ENCODE peak calls at places on chromosomes 11 and 22, in nine cellular contexts. E is fibroblast of mammary gland, B is lung, W is lower leg skin, S is AG04450, A is GM10248, D is neural crest cell, Z is foreskin keratinocyte, K is endothelial cell of umbilical vein. Q is an unnamed sample.

GRCh38 chr11:12502041-12502440 is 124.7 kb downstream of the PARVA start:
- DNase-seq in E (peak), B (no peak), D (no peak), W (no peak), Z (no peak), S (no peak), A (no peak), K (no peak), Q (no peak)

GRCh38 chr11:34978236-34979191 is 62.1 kb downstream of the PDHX start:
- DNase-seq in B (no peak), W (no peak), E (no peak), D (no peak), A (no peak), Z (no peak), S (no peak), K (no peak), Q (no peak)

GRCh38 chr22:35587896-35588295 is 29.2 kb downstream of the MB start:
- DNase-seq in E (no peak), K (no peak), B (no peak), W (no peak), D (no peak), S (no peak), Z (no peak), A (no peak), Q (no peak)

GRCh38 chr11:27205269-27205668 is 157.7 kb downstream of the CCDC34 start:
- DNase-seq in D (no peak), E (no peak), K (no peak), B (no peak), S (no peak), Z (no peak), A (no peak), W (no peak), Q (no peak)

GRCh38 chr11:28526406-28526751 is 418.2 kb downstream of the METTL15 start:
- DNase-seq in A (no peak), S (no peak), E (peak), D (no peak), W (no peak), Z (no peak), K (no peak), B (no peak), Q (no peak)

GRCh38 chr22:31170971-31171370 is 11.0 kb downstream of the RNF185 start:
- DNase-seq in S (no peak), D (no peak), Z (no peak), E (no peak), K (no peak), W (no peak), A (no peak), B (no peak), Q (no peak)

GRCh38 chr11:17852246-17852645 is 117.7 kb downstream of the KCNC1 start:
- DNase-seq in B (no peak), S (no peak), W (no peak), Z (peak), A (no peak), E (no peak), D (no peak), K (no peak), Q (no peak)

GRCh38 chr11:134516529-134516928 is 104.5 kb upstream of the B3GAT1 start:
- DNase-seq in W (no peak), Z (no peak), S (no peak), K (no peak), D (no peak), B (no peak), A (no peak), E (no peak), Q (peak)

GRCh38 chr22:22710719-22711531 is 66.5 kb downstream of the GGTLC2 start:
- DNase-seq in Z (no peak), D (peak), K (peak), W (peak), E (peak), S (no peak), A (peak), B (peak), Q (peak)

GRCh38 chr11:126147268-126148111 is 64.0 kb downstream of the RPUSD4 start:
- DNase-seq in W (no peak), E (no peak), K (no peak), A (no peak), Z (no peak), D (no peak), S (no peak), B (no peak), Q (no peak)

GRCh38 chr11:4643084-4643483 is 698 bp upstream of the OR51E1 start:
- DNase-seq in S (no peak), E (no peak), B (no peak), D (no peak), A (no peak), W (no peak), Z (no peak), K (no peak), Q (no peak)

GRCh38 chr11:86183694-86184093 is 60.9 kb upstream of the EED start:
- DNase-seq in S (no peak), B (no peak), W (no peak), D (no peak), Z (peak), K (no peak), E (peak), A (no peak), Q (no peak)

GRCh38 chr22:18031670-18032454 is 7.5 kb upstream of the MICAL3 start:
- DNase-seq in A (no peak), B (no peak), Z (peak), S (peak), W (no peak), K (no peak), E (peak), D (no peak), Q (no peak)

GRCh38 chr11:73429121-73429740 is 53.0 kb downstream of the RELT start:
- DNase-seq in W (no peak), A (no peak), K (peak), E (peak), Z (no peak), D (no peak), S (peak), B (no peak), Q (no peak)

GRCh38 chr11:93895106-93895862 is 44.9 kb upstream of the VSTM5 start:
- DNase-seq in A (no peak), S (peak), K (peak), Z (peak), B (no peak), E (peak), W (no peak), D (peak), Q (peak)

GRCh38 chr22:46071451-46072029 is 78.8 kb upstream of the PPARA start:
- DNase-seq in S (peak), Z (peak), B (peak), E (peak), A (no peak), W (peak), D (no peak), K (peak), Q (peak)

GRCh38 chr22:48369789-48370507 is 1457.7 kb downstream of the BRD1 start:
- DNase-seq in Z (no peak), D (no peak), E (no peak), B (peak), A (no peak), W (no peak), K (no peak), S (no peak), Q (no peak)

GRCh38 chr22:37267128-37267587 is 15.2 kb upstream of the CYTH4 start:
- DNase-seq in D (peak), K (peak), W (no peak), B (peak), Z (no peak), E (no peak), A (peak), S (no peak), Q (peak)

GRCh38 chr11:114083256-114084252 is 24.0 kb downstream of the ZBTB16 start:
- DNase-seq in E (no peak), Z (no peak), S (no peak), K (no peak), D (no peak), A (no peak), B (no peak), W (no peak), Q (no peak)

GRCh38 chr22:29787371-29787980 is 20.3 kb downstream of the UQCR10 start:
- DNase-seq in D (no peak), Z (peak), E (no peak), S (no peak), W (no peak), K (no peak), A (no peak), B (no peak), Q (no peak)

GRCh38 chr11:83510530-83511449 is 224.6 kb upstream of the CCDC90B start:
- DNase-seq in B (no peak), K (no peak), S (no peak), A (no peak), E (no peak), Z (peak), D (no peak), W (no peak), Q (no peak)

GRCh38 chr11:116513894-116514293 is 258.9 kb downstream of the BUD13 start:
- DNase-seq in K (peak), Z (no peak), D (peak), A (peak), B (no peak), E (peak), W (no peak), S (no peak), Q (peak)

GRCh38 chr11:40537734-40538133 is 921.7 kb downstream of the LRRC4C start:
- DNase-seq in K (no peak), E (no peak), Z (no peak), A (no peak), S (no peak), W (no peak), B (no peak), D (no peak), Q (no peak)

GRCh38 chr11:125055107-125055715 is 7.9 kb upstream of the SLC37A2 start:
- DNase-seq in Z (peak), A (no peak), E (no peak), W (no peak), D (no peak), K (no peak), B (no peak), S (no peak), Q (no peak)

GRCh38 chr11:61709572-61709971 is 29.4 kb downstream of the DAGLA start:
- DNase-seq in K (no peak), D (no peak), E (no peak), Z (no peak), A (no peak), W (no peak), S (no peak), B (no peak), Q (no peak)

GRCh38 chr11:130581631-130582030 is 133.2 kb downstream of the ADAMTS15 start:
- DNase-seq in Z (no peak), S (no peak), E (no peak), A (no peak), B (no peak), D (no peak), W (no peak), K (no peak), Q (no peak)

GRCh38 chr22:27108425-27109114 is 451.2 kb downstream of the MIAT start:
- DNase-seq in Z (no peak), E (no peak), D (no peak), K (peak), A (no peak), W (no peak), S (no peak), B (no peak), Q (peak)

GRCh38 chr22:27105142-27106025 is 448.0 kb downstream of the MIAT start:
- DNase-seq in W (peak), K (peak), A (no peak), D (no peak), B (no peak), Z (peak), E (peak), S (no peak), Q (no peak)

GRCh38 chr22:27107824-27108223 is 450.4 kb downstream of the MIAT start:
- DNase-seq in Z (peak), S (no peak), B (no peak), W (peak), K (peak), E (peak), D (no peak), A (no peak), Q (no peak)

GRCh38 chr22:27110985-27111451 is 453.6 kb downstream of the MIAT start:
- DNase-seq in D (no peak), Z (no peak), S (no peak), K (peak), A (no peak), B (no peak), E (no peak), W (no peak), Q (no peak)

DNA sequence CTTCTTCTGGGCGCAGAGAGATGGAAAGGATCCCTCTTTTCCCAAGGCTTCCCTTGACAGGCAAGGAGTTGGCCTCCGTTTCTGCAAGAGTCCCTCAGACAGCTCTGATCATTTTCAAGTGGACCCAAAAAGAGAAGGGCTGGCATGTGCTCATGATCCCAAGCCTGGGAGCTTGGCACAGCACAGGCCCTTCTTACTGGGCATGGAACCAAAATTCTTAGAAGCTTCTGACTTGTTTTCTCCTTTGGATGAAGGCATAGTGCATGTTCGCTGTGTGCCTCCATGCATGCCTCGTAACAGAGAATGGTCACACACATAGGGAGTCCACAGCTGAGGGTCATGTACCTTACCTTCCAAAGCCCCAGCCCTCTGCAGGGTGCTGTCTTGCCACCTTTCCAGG is 449.6 kb downstream of the MIAT start:
- DNase-seq in B (no peak), D (no peak), E (no peak), W (no peak), S (no peak), K (no peak), A (no peak), Z (no peak), Q (no peak)
- TF ChIP-seq CTCF in B (no peak), D (no peak), E (no peak), W (no peak), S (no peak), K (no peak), A (no peak), Z (no peak), Q (no peak)

DNA sequence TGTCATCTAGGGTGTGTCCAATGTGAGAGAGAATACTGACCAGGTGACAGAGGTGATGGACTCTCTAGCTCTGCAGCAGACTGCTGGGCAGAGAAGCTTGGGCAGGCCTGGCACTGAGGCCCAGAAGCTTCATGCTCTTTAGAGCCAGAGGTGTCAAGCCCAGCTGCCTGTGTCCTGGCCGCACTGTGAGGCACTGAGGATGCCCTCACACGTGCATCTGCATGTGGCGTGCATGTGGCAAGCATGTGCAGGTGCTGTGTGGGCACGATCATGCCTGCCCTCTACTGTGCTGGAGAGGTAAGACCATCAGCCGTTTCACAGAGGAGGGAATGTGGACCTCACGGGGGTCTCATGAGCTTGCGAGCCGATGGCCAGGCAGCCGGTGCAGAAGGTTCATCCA is 15.8 kb upstream of the TXNRD2 start:
- DNase-seq in D (no peak), W (no peak), A (no peak), E (no peak), K (no peak), B (no peak), Z (no peak), S (no peak), Q (no peak)
- TF ChIP-seq CTCF in D (no peak), W (no peak), A (no peak), E (no peak), K (no peak), B (no peak), Z (peak), S (no peak), Q (no peak)

GRCh38 chr11:11400635-11401232 is 47.7 kb upstream of the CSNK2A3 start:
- DNase-seq in Z (no peak), K (no peak), E (peak), D (no peak), S (no peak), W (no peak), A (peak), B (no peak), Q (no peak)
- TF ChIP-seq CTCF in Z (peak), K (no peak), E (peak), D (peak), S (no peak), W (no peak), A (no peak), B (no peak), Q (peak)

GRCh38 chr11:120182790-120183491 is 27.9 kb upstream of the OAF start:
- DNase-seq in E (peak), W (peak), Z (peak), K (no peak), A (no peak), B (peak), D (no peak), S (no peak), Q (peak)
- TF ChIP-seq CTCF in E (peak), W (no peak), Z (peak), K (peak), A (peak), B (no peak), D (peak), S (peak), Q (peak)

GRCh38 chr11:128448981-128449713 is 138.2 kb downstream of the ETS1 start:
- DNase-seq in E (no peak), D (no peak), B (no peak), W (no peak), Z (no peak), S (no peak), K (no peak), A (no peak), Q (no peak)

GRCh38 chr11:128451651-128452470 is 135.5 kb downstream of the ETS1 start:
- DNase-seq in W (no peak), S (no peak), D (peak), B (peak), Z (no peak), E (peak), K (no peak), A (no peak), Q (no peak)

GRCh38 chr11:128447233-128447632 is 140.1 kb downstream of the ETS1 start:
- DNase-seq in B (no peak), S (no peak), A (no peak), E (no peak), K (no peak), W (no peak), D (no peak), Z (no peak), Q (no peak)

GRCh38 chr11:128450882-128451647 is 136.3 kb downstream of the ETS1 start:
- DNase-seq in Z (no peak), D (no peak), A (no peak), W (no peak), K (no peak), S (no peak), E (no peak), B (no peak), Q (no peak)

DNA sequence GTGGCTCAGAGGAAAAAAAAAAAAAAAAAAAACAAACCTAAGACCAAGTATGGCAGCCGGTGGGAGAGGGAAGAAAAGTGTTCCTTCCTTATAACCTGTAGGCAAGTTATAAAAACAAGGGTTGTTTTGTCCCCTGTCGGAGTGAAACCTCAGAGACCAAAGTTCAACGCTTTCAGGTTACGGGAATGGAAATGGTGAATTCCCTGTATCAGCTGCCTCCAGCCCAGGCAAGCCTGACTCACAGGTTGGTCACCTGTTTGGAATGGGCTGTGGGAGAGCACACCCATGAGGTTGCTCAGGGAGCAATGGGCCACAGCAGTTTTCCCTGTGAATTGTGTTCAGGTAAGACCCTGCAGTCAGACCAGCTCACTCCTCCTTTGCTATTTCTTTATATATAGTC is 138.9 kb downstream of the ETS1 start:
- DNase-seq in W (no peak), S (no peak), D (no peak), E (peak), Z (peak), B (no peak), K (no peak), A (no peak), Q (no peak)
- TF ChIP-seq CTCF in W (no peak), S (no peak), D (no peak), E (no peak), Z (peak), B (no peak), K (no peak), A (no peak), Q (no peak)

GRCh38 chr11:75014129-75014528 is 25.4 kb downstream of the NEU3 start:
- DNase-seq in K (peak), S (peak), W (no peak), B (no peak), A (no peak), D (no peak), E (peak), Z (peak), Q (no peak)
- TF ChIP-seq CTCF in K (no peak), S (peak), W (no peak), B (no peak), A (no peak), D (no peak), E (peak), Z (peak), Q (no peak)

GRCh38 chr11:102279641-102280170 is 37.6 kb upstream of the BIRC3 start:
- DNase-seq in K (peak), D (no peak), E (peak), B (no peak), A (peak), Z (no peak), S (peak), W (peak), Q (no peak)
- TF ChIP-seq CTCF in K (no peak), D (peak), E (peak), B (no peak), A (peak), Z (peak), S (peak), W (no peak), Q (no peak)

DNA sequence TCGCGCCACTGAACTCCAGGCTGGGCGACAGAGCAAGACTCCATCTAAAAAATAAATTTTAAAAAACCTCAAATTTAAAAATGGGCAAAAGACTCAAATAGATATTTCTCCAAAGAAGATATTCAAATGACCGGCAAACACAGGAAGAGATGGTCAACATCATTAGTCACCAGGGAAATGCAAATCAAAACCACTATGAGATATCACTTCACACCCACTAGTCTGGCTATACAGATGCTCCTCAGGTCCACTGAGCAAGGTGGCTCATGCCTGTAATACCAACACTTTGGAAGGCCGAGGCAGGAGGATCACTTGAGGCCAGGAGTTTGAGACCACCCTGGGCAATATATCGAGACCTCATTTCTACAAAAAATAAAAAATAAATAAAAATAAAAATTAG is 43.3 kb upstream of the SLC35C1 start:
- DNase-seq in E (no peak), S (no peak), K (no peak), D (no peak), B (no peak), A (no peak), W (no peak), Z (no peak), Q (no peak)
- TF ChIP-seq CTCF in E (no peak), S (no peak), K (no peak), D (no peak), B (no peak), A (no peak), W (no peak), Z (no peak), Q (no peak)